ENCODE peak calls at places on chromosome 15, in four cellular contexts. P is NT2/D1, S is psoas muscle, U is cardiac muscle cell. F is an unnamed sample. For H3K36me3, the result is how much of the 10 kb centered on the place peaks cover.

GRCh38 chr15:90465140-90465929 is 64.4 kb upstream of the CRTC3 start:
- DNase-seq in P (no peak), S (no peak), U (peak), F (no peak)

GRCh38 chr15:66662522-66662921 is 39.5 kb upstream of the SMAD6 start:
- DNase-seq in P (no peak), S (no peak), U (no peak), F (no peak)

GRCh38 chr15:30921781-30922371 is 18.2 kb downstream of the FAN1 start:
- DNase-seq in P (no peak), S (peak), U (no peak), F (peak)

GRCh38 chr15:101625980-101626379 is 26.2 kb downstream of the TM2D3 start:
- DNase-seq in P (no peak), S (no peak), U (no peak), F (no peak)

GRCh38 chr15:75508741-75509532 is 57.4 kb upstream of the SIN3A start:
- DNase-seq in P (no peak), S (no peak), U (peak), F (peak)

GRCh38 chr15:76667943-76668715 is 237.0 kb downstream of the SCAPER start:
- DNase-seq in P (no peak), S (no peak), U (no peak), F (no peak)

GRCh38 chr15:72861511-72861910 is 78.0 kb upstream of the ADPGK start:
- DNase-seq in P (no peak), S (no peak), U (no peak), F (no peak)

GRCh38 chr15:32844118-32844711 is 126.4 kb downstream of the GREM1 start:
- DNase-seq in P (no peak), S (no peak), U (peak), F (peak)

GRCh38 chr15:72307036-72307435 is 12.9 kb downstream of the CELF6 start:
- DNase-seq in P (no peak), S (no peak), U (no peak), F (no peak)

GRCh38 chr15:68990755-68991500 is 23.6 kb upstream of the NOX5 start:
- DNase-seq in P (no peak), S (no peak), U (peak), F (no peak)

DNA sequence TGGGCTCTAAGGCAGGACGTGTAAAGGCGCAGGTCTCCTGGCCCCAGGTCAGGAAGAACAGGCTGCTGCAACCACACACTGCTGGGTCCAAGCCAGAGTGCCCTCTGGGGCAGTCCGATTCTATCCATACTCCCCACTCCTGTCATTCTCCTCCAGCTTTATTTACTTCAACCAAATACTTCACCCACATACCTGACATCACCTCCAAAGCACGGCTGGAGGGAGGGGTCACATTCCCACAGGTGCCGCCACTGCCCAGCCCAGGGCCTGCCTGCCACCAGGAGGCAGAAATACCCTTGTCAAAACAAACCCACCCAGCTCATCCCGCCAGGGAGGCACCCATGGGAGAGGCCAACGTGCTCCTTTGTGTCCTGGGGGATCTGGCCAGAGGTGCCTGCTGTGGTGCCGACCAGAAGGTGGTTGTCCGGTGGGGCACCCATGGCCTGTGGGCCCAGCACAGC is 100.4 kb downstream of the DAPK2 start:
- DNase-seq in P (no peak), S (no peak), U (no peak), F (peak)
- H3K4me3 ChIP-seq in P (no peak), S (no peak), U (no peak), F (no peak)

GRCh38 chr15:92914103-92914499 is 14.0 kb downstream of the CHD2 start:
- DNase-seq in P (peak), S (no peak), U (no peak), F (peak)
- H3K36me3 ChIP-seq in P (under half), S (under half), U (under half), F (under half)

GRCh38 chr15:98755781-98756180 is 107.4 kb downstream of the IGF1R start:
- DNase-seq in P (no peak), S (no peak), U (no peak), F (no peak)

GRCh38 chr15:98751767-98752166 is 103.4 kb downstream of the IGF1R start:
- DNase-seq in P (no peak), S (no peak), U (no peak), F (no peak)

GRCh38 chr15:98755138-98755537 is 106.8 kb downstream of the IGF1R start:
- DNase-seq in P (no peak), S (no peak), U (no peak), F (no peak)

GRCh38 chr15:98754283-98755022 is 106.1 kb downstream of the IGF1R start:
- DNase-seq in P (no peak), S (no peak), U (no peak), F (peak)

GRCh38 chr15:98753726-98754125 is 105.4 kb downstream of the IGF1R start:
- DNase-seq in P (no peak), S (no peak), U (no peak), F (peak)
- H3K4me3 ChIP-seq in P (no peak), S (peak), U (no peak), F (no peak)

GRCh38 chr15:63628123-63628822 is 31.1 kb downstream of the FBXL22 start:
- DNase-seq in P (no peak), S (no peak), U (no peak), F (no peak)
- H3K36me3 ChIP-seq in P (half or more), S (under half), U (half or more), F (under half)

GRCh38 chr15:28923726-28924280 is 38.0 kb downstream of the APBA2 start:
- DNase-seq in P (no peak), S (no peak), U (no peak), F (peak)
- H3K4me3 ChIP-seq in P (no peak), S (no peak), U (no peak), F (no peak)

GRCh38 chr15:59143281-59143680 is 38.3 kb downstream of the CCNB2 start:
- DNase-seq in P (no peak), S (no peak), U (no peak), F (no peak)

GRCh38 chr15:59137566-59137965 is 32.6 kb downstream of the CCNB2 start:
- DNase-seq in P (no peak), S (no peak), U (no peak), F (no peak)

GRCh38 chr15:59138243-59138642 is 33.3 kb downstream of the CCNB2 start:
- DNase-seq in P (peak), S (peak), U (peak), F (peak)

DNA sequence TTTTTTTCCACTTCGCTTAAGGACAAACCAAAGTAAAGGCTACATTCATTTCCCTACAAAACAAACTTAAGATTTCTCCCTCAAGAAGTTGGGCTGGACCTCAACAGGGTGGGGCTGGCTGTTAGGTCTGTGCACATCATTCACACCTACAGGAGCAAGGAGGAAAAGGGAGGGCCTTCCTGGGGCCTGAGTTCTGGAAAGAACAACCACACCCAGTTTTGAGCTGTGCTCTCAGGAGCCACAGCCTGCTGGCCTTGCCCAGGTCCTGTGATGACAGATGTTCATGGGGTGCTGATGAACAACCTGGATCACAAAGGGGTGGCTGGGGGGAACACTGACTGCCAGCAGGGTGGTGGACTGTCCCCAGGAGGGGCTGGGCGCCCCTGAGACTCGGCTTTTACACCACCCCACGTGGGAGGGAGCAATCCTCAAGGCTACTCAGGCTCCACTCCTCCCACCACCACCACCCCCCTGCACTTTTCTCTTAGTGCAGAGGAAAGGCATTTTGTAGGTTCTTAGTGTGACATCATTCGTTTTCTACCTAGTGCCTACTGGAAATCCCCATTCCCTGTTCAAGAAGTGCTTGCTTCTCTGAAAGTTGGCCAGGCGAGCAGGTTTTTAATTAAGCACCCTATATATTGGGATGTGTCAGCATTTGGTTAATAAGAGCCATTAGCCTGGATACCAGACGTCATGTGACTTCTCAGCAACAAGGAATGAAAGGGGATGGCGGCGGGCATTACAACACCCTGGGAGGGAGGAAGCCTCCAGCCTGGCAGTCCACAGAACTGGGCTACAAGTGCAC is 35.7 kb downstream of the CCNB2 start:
- DNase-seq in P (no peak), S (no peak), U (no peak), F (peak)
- H3K36me3 ChIP-seq in P (half or more), S (under half), U (under half), F (under half)

DNA sequence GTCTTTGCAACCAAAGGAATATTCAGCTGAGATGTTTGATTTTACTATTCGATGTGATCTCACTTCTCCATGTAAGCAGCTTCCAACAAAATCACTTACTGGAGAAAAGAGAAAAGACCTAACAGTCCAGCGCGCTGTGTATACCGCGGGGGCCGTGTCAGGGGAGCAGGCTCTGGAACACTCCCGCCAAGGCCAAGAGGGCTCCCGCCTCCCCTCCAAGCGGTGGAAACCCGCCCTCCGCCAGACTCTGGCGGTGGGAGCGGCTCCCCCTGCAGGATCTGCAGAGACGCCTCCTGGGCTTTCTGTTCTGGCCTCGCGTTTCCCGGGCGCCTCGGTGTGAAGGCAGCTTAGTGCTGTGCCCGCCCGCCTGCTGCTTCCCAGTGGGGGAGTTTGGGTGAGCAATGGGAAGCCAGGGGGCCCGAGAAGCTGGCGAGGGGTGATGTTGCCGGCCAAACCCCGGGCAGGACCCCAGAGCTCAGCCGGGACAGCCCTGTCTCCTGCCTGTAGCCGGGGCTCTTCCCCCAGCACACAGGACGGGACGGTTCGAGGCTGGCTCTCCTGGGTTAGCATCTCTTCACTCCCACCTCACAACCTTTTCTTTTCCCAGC is 36.3 kb downstream of the CHST14 start:
- DNase-seq in P (peak), S (peak), U (peak), F (peak)
- H3K4me3 ChIP-seq in P (peak), S (peak), U (no peak), F (peak)